ENCODE peak calls at places on chromosomes 7 and 10, in eight cellular contexts. H, B, Y, P, O, V, U and R are unnamed samples.

GRCh38 chr7:117014673-117015133 is 61.4 kb downstream of the ST7 start:
- DNase-seq in H (no peak), B (peak; percentile 75), Y (peak; percentile 20), P (no peak), O (no peak), V (no peak), U (no peak), R (peak; percentile 85)

GRCh38 chr10:98144985-98145384 is 10.5 kb downstream of the R3HCC1L start:
- DNase-seq in H (no peak), B (peak; percentile 9), Y (no peak), P (no peak), O (no peak), V (no peak), U (no peak), R (no peak)

GRCh38 chr7:46206474-46207060 is 285.5 kb upstream of the IGFBP3 start:
- DNase-seq in H (no peak), B (no peak), Y (peak; percentile 90), P (no peak), O (no peak), V (no peak), U (no peak), R (peak; percentile 23)

GRCh38 chr10:6062101-6062771 is at the start of gene IL2RA:
- DNase-seq in H (peak; percentile 56), B (no peak), Y (no peak), P (no peak), O (no peak), V (no peak), U (peak; percentile 52), R (no peak)

GRCh38 chr10:99395750-99396445 is 34.5 kb downstream of the GOT1 start:
- DNase-seq in H (no peak), B (peak; percentile 82), Y (peak; percentile 73), P (no peak), O (no peak), V (peak; percentile 30), U (no peak), R (peak; percentile 69)

GRCh38 chr10:124325998-124326636 is 92.6 kb downstream of the OAT start:
- DNase-seq in H (no peak), B (no peak), Y (no peak), P (no peak), O (no peak), V (no peak), U (no peak), R (no peak)

GRCh38 chr7:28389504-28390385 is 22.6 kb upstream of the CREB5 start:
- DNase-seq in H (no peak), B (peak; percentile 79), Y (peak; percentile 70), P (no peak), O (no peak), V (peak; percentile 68), U (no peak), R (peak; percentile 84)

GRCh38 chr10:92868557-92868956 is 20.2 kb downstream of the EXOC6 start:
- DNase-seq in H (no peak), B (no peak), Y (no peak), P (no peak), O (no peak), V (no peak), U (no peak), R (no peak)

GRCh38 chr7:73728551-73728950 is 9.1 kb upstream of the STX1A start:
- DNase-seq in H (no peak), B (no peak), Y (peak; percentile 2), P (no peak), O (no peak), V (no peak), U (no peak), R (no peak)

GRCh38 chr7:46003896-46004875 is 83.1 kb upstream of the IGFBP3 start:
- DNase-seq in H (no peak), B (peak; percentile 37), Y (peak; percentile 32), P (no peak), O (no peak), V (no peak), U (no peak), R (peak; percentile 66)

GRCh38 chr7:89994483-89994882 is 159.8 kb upstream of the STEAP1 start:
- DNase-seq in H (no peak), B (no peak), Y (no peak), P (no peak), O (no peak), V (no peak), U (no peak), R (no peak)

GRCh38 chr10:95170790-95171189 is 23.2 kb upstream of the ACSM6 start:
- DNase-seq in H (no peak), B (no peak), Y (no peak), P (no peak), O (no peak), V (no peak), U (no peak), R (no peak)

GRCh38 chr7:131010714-131011436 is 276.9 kb upstream of the KLF14 start:
- DNase-seq in H (no peak), B (peak; percentile 82), Y (no peak), P (no peak), O (peak; percentile 28), V (no peak), U (no peak), R (peak; percentile 53)

GRCh38 chr10:133129854-133130495 is 30.0 kb upstream of the KNDC1 start:
- DNase-seq in H (no peak), B (no peak), Y (no peak), P (no peak), O (no peak), V (no peak), U (no peak), R (no peak)

GRCh38 chr7:110831450-110831849 is 259.5 kb upstream of the LRRN3 start:
- DNase-seq in H (no peak), B (no peak), Y (no peak), P (no peak), O (no peak), V (no peak), U (no peak), R (no peak)

GRCh38 chr10:24962998-24963397 is 10.6 kb upstream of the PRTFDC1 start:
- DNase-seq in H (no peak), B (peak; percentile 18), Y (peak; percentile 79), P (no peak), O (no peak), V (no peak), U (no peak), R (peak; percentile 48)

GRCh38 chr10:18418579-18419210 is 232.7 kb downstream of the NSUN6 start:
- DNase-seq in H (no peak), B (no peak), Y (no peak), P (no peak), O (peak; percentile 2), V (no peak), U (no peak), R (no peak)

GRCh38 chr7:45978010-45978681 is 57.1 kb upstream of the IGFBP3 start:
- DNase-seq in H (no peak), B (peak; percentile 95), Y (peak; percentile 97), P (peak; percentile 33), O (peak; percentile 4), V (no peak), U (no peak), R (peak; percentile 94)

GRCh38 chr7:95545007-95545615 is 51.2 kb downstream of the PDK4 start:
- DNase-seq in H (no peak), B (peak; percentile 84), Y (peak; percentile 75), P (no peak), O (no peak), V (no peak), U (no peak), R (peak; percentile 91)

GRCh38 chr10:116888380-116889055 is 39.2 kb downstream of the ENO4 start:
- DNase-seq in H (no peak), B (peak; percentile 73), Y (peak; percentile 76), P (peak; percentile 56), O (no peak), V (no peak), U (no peak), R (peak; percentile 87)

GRCh38 chr7:45579386-45579785 is 5.2 kb downstream of the ADCY1 start:
- DNase-seq in H (no peak), B (no peak), Y (no peak), P (no peak), O (no peak), V (no peak), U (no peak), R (no peak)

GRCh38 chr7:117750612-117751563 is 122.4 kb downstream of the CTTNBP2 start:
- DNase-seq in H (no peak), B (peak; percentile 25), Y (peak; percentile 69), P (no peak), O (no peak), V (no peak), U (no peak), R (peak; percentile 63)

GRCh38 chr10:130337696-130338587 is 201.8 kb downstream of the GLRX3 start:
- DNase-seq in H (no peak), B (no peak), Y (no peak), P (no peak), O (no peak), V (no peak), U (no peak), R (no peak)

GRCh38 chr10:3393958-3394357 is 221.4 kb upstream of the PITRM1 start:
- DNase-seq in H (no peak), B (no peak), Y (no peak), P (no peak), O (no peak), V (no peak), U (no peak), R (no peak)

GRCh38 chr10:43221419-43222293 is 45.2 kb downstream of the RASGEF1A start:
- DNase-seq in H (no peak), B (no peak), Y (peak; percentile 29), P (no peak), O (no peak), V (no peak), U (no peak), R (no peak)

GRCh38 chr10:27819781-27820531 is 74.3 kb upstream of the MKX start:
- DNase-seq in H (no peak), B (peak; percentile 42), Y (no peak), P (no peak), O (no peak), V (no peak), U (no peak), R (peak; percentile 17)

GRCh38 chr10:85861513-85862197 is 504.9 kb downstream of the GRID1 start:
- DNase-seq in H (no peak), B (no peak), Y (no peak), P (no peak), O (no peak), V (no peak), U (no peak), R (no peak)

GRCh38 chr7:2445047-2445446 is 31.2 kb downstream of the GRIFIN start:
- DNase-seq in H (no peak), B (peak; percentile 10), Y (no peak), P (no peak), O (no peak), V (no peak), U (no peak), R (no peak)

GRCh38 chr7:17153571-17153970 is 144.9 kb upstream of the AHR start:
- DNase-seq in H (no peak), B (no peak), Y (no peak), P (no peak), O (peak; percentile 3), V (no peak), U (no peak), R (peak; percentile 13)